ENCODE peak calls at places on chromosomes 3 and 15, in seven cellular contexts. G, L, Y, C, U, P and Q are unnamed samples.

GRCh38 chr3:134708671-134709070 is 57.8 kb upstream of the KY start:
- DNase-seq in G (no peak), L (no peak), Y (no peak), C (peak), U (no peak), P (no peak), Q (no peak)

GRCh38 chr3:61903931-61904657 is 342.7 kb downstream of the PTPRG start:
- DNase-seq in G (no peak), L (no peak), Y (no peak), C (no peak), U (no peak), P (no peak), Q (peak)

GRCh38 chr3:115792206-115792955 is 169.1 kb downstream of the GAP43 start:
- DNase-seq in G (no peak), L (peak), Y (no peak), C (no peak), U (no peak), P (no peak), Q (peak)

GRCh38 chr15:49507261-49507660 is 84.2 kb downstream of the FGF7 start:
- DNase-seq in G (no peak), L (no peak), Y (no peak), C (no peak), U (no peak), P (no peak), Q (peak)

GRCh38 chr3:27667751-27668150 is 54.4 kb downstream of the EOMES start:
- DNase-seq in G (no peak), L (no peak), Y (no peak), C (no peak), U (no peak), P (no peak), Q (no peak)

GRCh38 chr3:155778441-155778840 is 27.6 kb downstream of the C3orf33 start:
- DNase-seq in G (no peak), L (no peak), Y (no peak), C (no peak), U (no peak), P (no peak), Q (no peak)

GRCh38 chr15:60326824-60327654 is 70.7 kb downstream of the ANXA2 start:
- DNase-seq in G (no peak), L (peak), Y (peak), C (peak), U (peak), P (no peak), Q (peak)

GRCh38 chr3:179852117-179852886 is 184.4 kb downstream of the PEX5L start:
- DNase-seq in G (no peak), L (no peak), Y (no peak), C (peak), U (no peak), P (no peak), Q (peak)

GRCh38 chr15:70234256-70234965 is 136.7 kb upstream of the TLE3 start:
- DNase-seq in G (no peak), L (no peak), Y (no peak), C (no peak), U (no peak), P (no peak), Q (no peak)

GRCh38 chr3:194270627-194271458 is 80.3 kb downstream of the CPN2 start:
- DNase-seq in G (peak), L (no peak), Y (peak), C (peak), U (peak), P (no peak), Q (peak)

GRCh38 chr15:58506787-58507671 is 75.2 kb downstream of the LIPC start:
- DNase-seq in G (no peak), L (no peak), Y (no peak), C (no peak), U (no peak), P (no peak), Q (peak)

GRCh38 chr3:122169911-122170310 is 13.6 kb upstream of the CASR start:
- DNase-seq in G (no peak), L (no peak), Y (no peak), C (no peak), U (no peak), P (no peak), Q (peak)

GRCh38 chr3:52777127-52777958 is at the start of gene ITIH1:
- DNase-seq in G (no peak), L (no peak), Y (no peak), C (no peak), U (no peak), P (no peak), Q (no peak)